ENCODE peak calls at places on chromosomes 16 and 17, in eight cellular contexts. U is upper lobe of left lung, P is ovary, Y is GM12878, Z is suprapubic skin, W is H1, K is stomach, T is HepG2. R is an unnamed sample.

GRCh38 chr16:82231021-82231787 is 61.2 kb upstream of the MPHOSPH6 start:
- DNase-seq in U (no peak), P (no peak), Y (no peak), Z (no peak), W (no peak), K (no peak), T (no peak), R (no peak)

GRCh38 chr16:19223235-19223847 is 55.3 kb downstream of the SYT17 start:
- DNase-seq in U (no peak), P (no peak), Y (no peak), Z (no peak), W (peak; percentile 36), K (peak; percentile 81), T (peak; percentile 58), R (peak; percentile 78)

GRCh38 chr17:59941131-59941530 is 23.4 kb downstream of the RNFT1 start:
- DNase-seq in U (no peak), P (no peak), Y (no peak), Z (no peak), W (no peak), K (no peak), T (no peak), R (no peak)

GRCh38 chr17:82836823-82837357 is 2.9 kb downstream of the ZNF750 start:
- DNase-seq in U (no peak), P (no peak), Y (no peak), Z (no peak), W (no peak), K (no peak), T (no peak), R (no peak)

GRCh38 chr16:57041182-57042156 is 50.9 kb upstream of the CPNE2 start:
- DNase-seq in U (no peak), P (no peak), Y (peak; percentile 79), Z (no peak), W (no peak), K (peak; percentile 43), T (no peak), R (peak; percentile 57)

GRCh38 chr17:59355030-59355694 is 23.7 kb downstream of the YPEL2 start:
- DNase-seq in U (no peak), P (no peak), Y (no peak), Z (no peak), W (no peak), K (no peak), T (no peak), R (no peak)

GRCh38 chr17:78723001-78723796 is 58.9 kb downstream of the CYTH1 start:
- DNase-seq in U (peak; percentile 65), P (peak; percentile 76), Y (no peak), Z (no peak), W (no peak), K (no peak), T (no peak), R (peak; percentile 41)

GRCh38 chr17:19724501-19725420 is 8.4 kb upstream of the SLC47A2 start:
- DNase-seq in U (peak; percentile 92), P (peak; percentile 60), Y (no peak), Z (peak; percentile 89), W (no peak), K (peak; percentile 70), T (no peak), R (peak; percentile 77)

GRCh38 chr17:65193305-65194293 is 56.4 kb downstream of the RGS9 start:
- DNase-seq in U (no peak), P (no peak), Y (no peak), Z (no peak), W (no peak), K (no peak), T (no peak), R (no peak)

GRCh38 chr17:81656835-81657234 is 493 bp upstream of the PDE6G start:
- DNase-seq in U (no peak), P (no peak), Y (no peak), Z (no peak), W (no peak), K (peak; percentile 31), T (no peak), R (no peak)

GRCh38 chr16:75222271-75222783 is 3.5 kb downstream of the CTRB1 start:
- DNase-seq in U (peak; percentile 67), P (no peak), Y (no peak), Z (no peak), W (no peak), K (no peak), T (no peak), R (no peak)

GRCh38 chr17:35376245-35376644 is 2.8 kb upstream of the SLFN11 start:
- DNase-seq in U (no peak), P (no peak), Y (no peak), Z (no peak), W (no peak), K (no peak), T (no peak), R (no peak)

GRCh38 chr17:6654816-6655731 is 3.5 kb downstream of the C17orf100 start:
- DNase-seq in U (peak; percentile 86), P (peak; percentile 47), Y (no peak), Z (no peak), W (no peak), K (peak; percentile 52), T (no peak), R (peak; percentile 58)

GRCh38 chr17:81558941-81559806 is 7.0 kb upstream of the FAAP100 start:
- DNase-seq in U (peak; percentile 79), P (no peak), Y (no peak), Z (no peak), W (no peak), K (no peak), T (no peak), R (no peak)

GRCh38 chr16:9047689-9048301 is 43.6 kb upstream of the HAPSTR1 start:
- DNase-seq in U (no peak), P (peak; percentile 67), Y (peak; percentile 62), Z (peak; percentile 88), W (peak; percentile 73), K (peak; percentile 86), T (peak; percentile 97), R (peak; percentile 79)

DNA sequence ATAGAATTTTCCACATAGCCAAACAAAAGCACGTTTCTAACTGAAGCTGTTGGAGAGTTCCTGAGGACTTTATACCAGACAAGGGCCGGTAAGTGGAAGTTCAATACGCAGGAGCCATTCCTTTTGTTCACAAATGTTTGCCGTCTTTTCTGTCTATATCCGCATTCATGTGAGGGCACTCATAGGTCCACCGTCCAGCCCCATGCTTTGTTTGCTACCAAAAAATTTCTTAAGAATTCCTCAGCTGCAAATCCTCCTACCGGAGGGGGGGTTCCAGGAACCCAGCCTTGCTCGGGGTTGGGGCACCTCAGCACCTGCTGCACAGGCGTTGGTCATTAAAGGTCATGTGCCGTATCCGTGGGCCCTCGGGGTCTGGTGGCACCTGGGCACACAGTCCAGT is 276.8 kb downstream of the SEC14L1 start:
- DNase-seq in U (no peak), P (no peak), Y (no peak), Z (no peak), W (no peak), K (peak; percentile 55), T (peak; percentile 64), R (no peak)
- H3K27ac ChIP-seq in U (peak overlapping the region; percentile 11), P (no peak overlapping the region), Y (no peak overlapping the region), Z (no peak overlapping the region), W (no peak overlapping the region), K (peak overlapping the region; percentile 91), T (peak overlapping the region; percentile 44), R (peak overlapping the region; percentile 25)

DNA sequence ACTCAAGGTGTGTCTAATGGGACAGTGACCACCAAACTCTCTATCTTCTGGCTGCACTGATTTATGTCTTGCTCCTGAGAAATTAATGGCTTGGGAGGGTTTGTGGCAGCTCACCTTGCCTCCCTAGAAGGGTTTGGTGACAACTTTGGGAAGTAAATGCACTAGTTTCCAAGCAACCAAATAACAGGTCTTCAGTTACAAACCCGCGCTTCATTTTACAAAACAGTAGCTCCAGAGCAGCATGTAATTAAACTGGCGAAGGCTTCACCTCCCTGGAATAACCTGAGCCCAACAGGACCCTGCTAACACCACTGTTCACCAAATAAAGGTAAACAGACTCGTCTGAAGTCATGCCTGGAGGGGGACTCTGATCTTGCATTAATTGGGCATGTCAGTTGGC is 318.2 kb downstream of the SLC39A11 start:
- DNase-seq in U (no peak), P (no peak), Y (no peak), Z (no peak), W (no peak), K (no peak), T (no peak), R (no peak)
- TF ChIP-seq EP300 in U (no peak), P (no peak), Y (no peak), Z (no peak), W (no peak), K (no peak), T (no peak), R (no peak)

DNA sequence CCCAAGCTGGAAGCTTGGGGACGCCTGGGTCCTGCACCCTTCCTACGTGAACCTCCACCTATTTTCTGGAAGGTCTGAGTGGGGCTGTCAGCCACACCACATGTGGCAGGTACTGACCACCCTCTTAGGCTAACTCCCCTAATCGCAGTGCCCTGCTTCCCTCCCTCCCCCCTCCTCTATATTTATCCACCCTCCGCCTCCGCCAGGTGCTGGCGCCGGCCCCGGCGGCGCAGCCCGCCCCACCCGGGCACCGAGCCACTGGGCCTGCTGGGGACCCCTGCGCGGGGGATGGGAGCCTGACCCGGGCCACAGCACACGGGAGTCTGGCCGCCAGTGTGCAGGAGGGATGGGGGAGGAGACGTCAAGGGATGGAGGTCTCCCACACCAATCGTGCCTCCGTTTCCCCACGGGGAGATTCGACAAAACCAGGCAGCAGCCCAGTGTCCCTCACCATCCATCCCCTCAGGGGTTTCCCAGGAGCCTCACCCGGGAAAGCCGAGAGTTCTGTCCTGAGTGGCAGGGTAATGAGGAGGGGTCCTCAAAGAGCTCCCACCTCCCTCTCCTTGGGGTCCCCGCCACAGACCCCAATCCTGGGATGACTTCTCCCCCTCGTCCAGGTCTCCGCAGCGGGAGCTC is 1.3 kb downstream of the PLEKHH3 start:
- DNase-seq in U (peak; percentile 88), P (peak; percentile 83), Y (no peak), Z (no peak), W (no peak), K (peak; percentile 77), T (no peak), R (peak; percentile 44)
- H3K27me3 ChIP-seq in U (peaks cover 6% of the 10 kb centered on the region), P (no peaks in the 10 kb centered on the region), Y (no peaks in the 10 kb centered on the region), Z (no peaks in the 10 kb centered on the region), W (peaks cover 52% of the 10 kb centered on the region), K (no peaks in the 10 kb centered on the region), T (no peaks in the 10 kb centered on the region), R (no peaks in the 10 kb centered on the region)

GRCh38 chr16:66899945-66900688 is 18.6 kb downstream of the CDH16 start:
- DNase-seq in U (no peak), P (peak; percentile 92), Y (no peak), Z (no peak), W (no peak), K (peak; percentile 87), T (peak; percentile 72), R (peak; percentile 86)

GRCh38 chr16:66899310-66899944 is 19.1 kb downstream of the PDP2 start:
- DNase-seq in U (no peak), P (peak; percentile 62), Y (no peak), Z (no peak), W (no peak), K (no peak), T (no peak), R (no peak)

GRCh38 chr16:66900721-66901441 is 17.8 kb downstream of the CDH16 start:
- DNase-seq in U (no peak), P (peak; percentile 64), Y (no peak), Z (no peak), W (no peak), K (no peak), T (no peak), R (peak; percentile 57)

GRCh38 chr16:66898207-66898606 is 17.9 kb downstream of the PDP2 start:
- DNase-seq in U (no peak), P (peak; percentile 79), Y (no peak), Z (no peak), W (no peak), K (no peak), T (no peak), R (no peak)

DNA sequence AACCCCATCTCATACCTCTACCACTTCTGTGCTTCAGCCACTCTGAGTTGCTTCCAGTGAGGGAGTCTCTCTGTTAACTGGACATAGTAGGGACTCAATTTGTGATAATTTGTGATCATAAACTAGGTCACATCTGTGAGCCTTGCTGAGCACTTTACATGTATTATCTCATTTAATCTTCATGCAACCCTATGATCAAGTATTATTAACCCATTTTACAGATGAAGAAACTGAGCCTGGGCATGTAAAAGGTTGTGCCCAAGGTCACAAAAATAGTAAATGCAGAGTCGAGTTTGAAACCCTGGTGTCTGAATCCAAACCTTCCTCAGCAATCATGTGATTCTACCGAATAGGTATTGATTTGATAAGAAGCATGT is 18.6 kb downstream of the PDP2 start:
- DNase-seq in U (no peak), P (no peak), Y (no peak), Z (no peak), W (no peak), K (no peak), T (no peak), R (no peak)
- H3K27ac ChIP-seq in U (peak overlapping the region; percentile 62), P (peak overlapping the region; percentile 68), Y (no peak overlapping the region), Z (no peak overlapping the region), W (no peak overlapping the region), K (peak overlapping the region; percentile 87), T (no peak overlapping the region), R (peak overlapping the region; percentile 83)

R was measured in transverse colon.